ENCODE peak calls at places on chromosomes 4 and X, in six cellular contexts. O is SK-N-SH; L is IMR-90; B is left lung; A is HCT116; I is CD4-positive, CD25-positive, alpha-beta regulatory T cell. R is an unnamed sample.

GRCh38 chr4:138275946-138276621 is 33.9 kb upstream of the SLC7A11 start:
- DNase-seq in O (no peak), L (peak; percentile 91), B (no peak), A (no peak), I (no peak), R (no peak)

GRCh38 chr4:109434007-109434792 is 585 bp downstream of the SEC24B start:
- DNase-seq in O (peak; percentile 64), L (peak; percentile 18), B (peak; percentile 52), A (no peak), I (peak; percentile 26), R (no peak)

GRCh38 chr4:26020896-26021295 is 106.9 kb downstream of the SMIM20 start:
- DNase-seq in O (no peak), L (peak; percentile 67), B (no peak), A (no peak), I (no peak), R (no peak)

GRCh38 chrX:69357293-69357692 is 146.8 kb upstream of the NALF2 start:
- DNase-seq in O (no peak), L (no peak), B (no peak), A (no peak), I (no peak), R (no peak)

GRCh38 chrX:101057095-101057714 is 5.3 kb upstream of the TRMT2B start:
- DNase-seq in O (no peak), L (peak; percentile 68), B (no peak), A (no peak), I (no peak), R (no peak)

GRCh38 chr4:42671431-42672194 is 14.7 kb upstream of the ATP8A1 start:
- DNase-seq in O (no peak), L (no peak), B (no peak), A (no peak), I (peak; percentile 73), R (no peak)

GRCh38 chr4:150152764-150153163 is 74.5 kb downstream of the DCLK2 start:
- DNase-seq in O (no peak), L (peak; percentile 68), B (no peak), A (no peak), I (no peak), R (peak; percentile 9)

GRCh38 chrX:5876984-5877655 is 351.5 kb downstream of the NLGN4X start:
- DNase-seq in O (peak; percentile 21), L (no peak), B (no peak), A (no peak), I (no peak), R (peak; percentile 20)

GRCh38 chrX:26409636-26410035 is 193.7 kb downstream of the MAGEB5 start:
- DNase-seq in O (no peak), L (no peak), B (no peak), A (no peak), I (no peak), R (no peak)

GRCh38 chr4:184416913-184417734 is 57.2 kb downstream of the IRF2 start:
- DNase-seq in O (no peak), L (peak; percentile 14), B (no peak), A (no peak), I (peak; percentile 62), R (no peak)

GRCh38 chr4:88295656-88296055 is 11.3 kb upstream of the PPM1K start:
- DNase-seq in O (no peak), L (no peak), B (no peak), A (no peak), I (no peak), R (no peak)

GRCh38 chrX:148192547-148192946 is 211.4 kb downstream of the FMR1NB start:
- DNase-seq in O (no peak), L (no peak), B (no peak), A (no peak), I (no peak), R (no peak)

GRCh38 chr4:149997881-149998421 is 80.3 kb upstream of the DCLK2 start:
- DNase-seq in O (no peak), L (peak; percentile 60), B (no peak), A (peak; percentile 18), I (no peak), R (no peak)

GRCh38 chr4:144655491-144655890 is 9.5 kb downstream of the HHIP start:
- DNase-seq in O (no peak), L (peak; percentile 74), B (no peak), A (no peak), I (no peak), R (no peak)

GRCh38 chr4:152436384-152436783 is 99.5 kb downstream of the FBXW7 start:
- DNase-seq in O (no peak), L (no peak), B (no peak), A (no peak), I (no peak), R (no peak)

GRCh38 chrX:115592997-115593734 is 32.2 kb downstream of the PLS3 start:
- DNase-seq in O (no peak), L (peak; percentile 56), B (no peak), A (no peak), I (no peak), R (no peak)

DNA sequence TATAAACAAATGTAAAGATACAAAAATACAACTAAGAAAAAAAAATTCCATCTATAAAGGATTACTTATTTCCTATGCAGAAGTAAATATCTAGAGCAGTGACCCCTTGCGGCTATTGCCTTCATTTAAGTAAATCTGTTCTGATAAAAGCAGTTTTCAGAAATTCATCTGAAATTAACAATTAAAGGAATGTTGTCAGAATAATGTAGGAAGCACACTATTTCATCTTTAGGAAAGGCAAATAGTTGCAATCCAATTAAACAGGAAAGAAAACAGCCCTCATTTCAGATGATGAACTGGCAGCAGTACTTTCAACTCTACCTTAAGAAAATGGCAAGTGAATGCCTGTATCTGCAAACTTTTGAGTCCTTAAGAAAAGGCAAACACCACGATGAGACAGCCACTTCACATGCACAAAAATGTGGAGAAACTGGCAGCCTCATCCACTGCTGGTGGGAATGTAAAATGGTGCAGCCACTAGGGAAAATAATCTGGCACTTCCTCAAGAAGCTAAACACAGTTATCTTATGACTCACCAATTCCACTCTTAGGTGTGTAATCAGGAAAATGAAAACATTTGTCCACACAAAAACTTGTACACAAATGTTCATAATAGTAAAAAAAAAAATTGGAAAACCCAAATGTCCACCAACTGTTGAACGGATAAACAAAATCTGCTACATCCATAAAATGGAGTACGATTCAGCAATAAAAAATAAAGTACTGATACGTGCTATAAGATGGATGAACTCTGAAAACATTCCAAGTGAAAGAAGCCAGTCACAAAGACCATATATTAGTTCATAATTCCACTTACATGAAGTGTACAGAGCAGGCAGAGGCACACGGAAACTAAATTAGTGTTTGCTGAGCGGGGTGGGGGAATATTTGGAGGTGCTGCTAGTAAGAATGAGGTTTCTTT is 2.0 kb upstream of the THAP9 start:
- DNase-seq in O (no peak), L (peak; percentile 91), B (no peak), A (no peak), I (peak; percentile 27), R (no peak)
- H3K9me3 ChIP-seq in O (no peaks in the 10 kb centered on the region), L (no peaks in the 10 kb centered on the region), B (no peaks in the 10 kb centered on the region), A (no peaks in the 10 kb centered on the region), I (no peaks in the 10 kb centered on the region), R (no peaks in the 10 kb centered on the region)

GRCh38 chrX:153299855-153300254 is 21.7 kb downstream of the PNMA6F start:
- DNase-seq in O (no peak), L (no peak), B (no peak), A (no peak), I (no peak), R (no peak)

GRCh38 chrX:153302796-153303195 is 18.8 kb downstream of the PNMA6F start:
- DNase-seq in O (no peak), L (no peak), B (no peak), A (no peak), I (no peak), R (no peak)

GRCh38 chrX:153303276-153304262 is 18.0 kb downstream of the PNMA6F start:
- DNase-seq in O (no peak), L (no peak), B (no peak), A (no peak), I (no peak), R (no peak)

GRCh38 chrX:153304988-153305736 is 16.4 kb downstream of the PNMA6F start:
- DNase-seq in O (no peak), L (no peak), B (no peak), A (no peak), I (no peak), R (no peak)

DNA sequence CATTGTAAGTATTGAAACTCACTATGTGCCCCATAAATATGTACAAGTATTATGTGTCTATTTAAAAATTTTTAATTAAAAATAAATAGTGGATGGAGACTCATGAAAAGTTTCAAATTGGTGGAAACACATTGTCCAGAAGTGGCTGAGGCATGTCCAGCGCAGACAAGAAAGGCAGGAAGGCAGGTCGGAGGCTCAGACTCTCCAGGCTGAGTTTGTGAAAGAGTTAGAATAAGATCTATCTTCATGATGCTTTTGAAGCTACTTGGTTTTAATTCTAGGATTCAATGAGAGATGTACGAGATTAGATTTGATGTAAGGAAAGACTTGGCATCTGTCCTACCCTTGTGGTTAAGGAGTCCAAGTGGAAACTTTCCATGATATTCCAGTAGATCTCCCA is 19.8 kb downstream of the PNMA6F start:
- DNase-seq in O (no peak), L (no peak), B (no peak), A (no peak), I (no peak), R (no peak)
- H3K9me3 ChIP-seq in O (no peaks in the 10 kb centered on the region), L (no peaks in the 10 kb centered on the region), B (no peaks in the 10 kb centered on the region), A (no peaks in the 10 kb centered on the region), I (no peaks in the 10 kb centered on the region), R (no peaks in the 10 kb centered on the region)

GRCh38 chr4:18935956-18936355 is 914.4 kb upstream of the LCORL start:
- DNase-seq in O (no peak), L (no peak), B (no peak), A (no peak), I (no peak), R (no peak)

GRCh38 chr4:18937080-18937479 is 915.5 kb upstream of the LCORL start:
- DNase-seq in O (no peak), L (no peak), B (no peak), A (no peak), I (no peak), R (no peak)

GRCh38 chr4:18934197-18934596 is 912.6 kb upstream of the LCORL start:
- DNase-seq in O (peak; percentile 3), L (no peak), B (no peak), A (no peak), I (no peak), R (no peak)

GRCh38 chr4:18938343-18939109 is 917.0 kb upstream of the LCORL start:
- DNase-seq in O (no peak), L (no peak), B (no peak), A (no peak), I (no peak), R (no peak)

DNA sequence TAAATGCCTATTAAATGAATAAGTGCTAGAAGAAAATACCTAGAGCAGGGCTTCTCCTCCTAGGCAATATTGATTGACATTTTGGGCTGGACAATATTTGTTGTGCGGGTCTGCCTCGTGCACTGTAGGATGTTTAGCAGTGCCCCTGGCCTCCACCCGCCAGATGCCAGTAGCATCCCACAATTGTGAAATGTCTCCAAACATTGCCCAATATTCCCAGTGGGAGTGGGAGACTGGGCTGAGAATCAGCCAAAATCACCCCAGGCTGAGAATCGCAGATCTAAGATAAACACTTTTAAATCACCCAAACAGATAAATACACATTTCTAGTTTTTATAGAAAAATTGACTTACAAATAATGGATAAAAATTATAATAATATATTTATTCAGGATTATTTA is 916.2 kb upstream of the LCORL start:
- DNase-seq in O (no peak), L (no peak), B (no peak), A (no peak), I (no peak), R (no peak)
- H3K9me3 ChIP-seq in O (no peaks in the 10 kb centered on the region), L (no peaks in the 10 kb centered on the region), B (no peaks in the 10 kb centered on the region), A (no peaks in the 10 kb centered on the region), I (no peaks in the 10 kb centered on the region), R (peaks cover 7% of the 10 kb centered on the region)

DNA sequence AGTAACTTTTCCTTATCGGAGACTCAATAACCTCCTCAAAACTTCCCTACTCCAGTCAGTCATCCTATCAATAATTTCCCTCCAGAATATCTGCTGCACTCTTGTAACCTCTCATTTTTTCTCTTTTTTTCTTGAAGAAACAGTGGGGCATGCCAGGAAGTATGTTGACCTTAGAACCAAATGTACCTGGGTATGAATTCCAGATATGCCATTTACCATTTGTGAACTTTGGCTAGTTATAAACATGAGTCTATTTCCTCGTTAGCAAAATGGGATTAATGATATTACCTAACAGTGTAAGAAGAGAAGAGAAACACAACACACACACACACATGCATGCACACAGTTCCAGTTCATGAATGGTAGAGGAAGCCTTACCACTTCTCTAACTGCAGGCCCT is 578.2 kb downstream of the FAM133A start:
- DNase-seq in O (no peak), L (no peak), B (no peak), A (no peak), I (no peak), R (no peak)
- H3K9me3 ChIP-seq in O (no peaks in the 10 kb centered on the region), L (no peaks in the 10 kb centered on the region), B (no peaks in the 10 kb centered on the region), A (no peaks in the 10 kb centered on the region), I (no peaks in the 10 kb centered on the region), R (no peaks in the 10 kb centered on the region)